ENCODE peak calls at places on chromosomes 11 and 22, in seven cellular contexts. H is kidney, Y is keratinocyte, U is endothelial cell of umbilical vein, N is fibroblast of lung, P is IMR-90, M is PC-3. I is an unnamed sample.
A peak's percentile ranks its signal among the peaks of the same experiment; 100 is the strongest.

GRCh38 chr22:43337385-43337784 is 5.8 kb downstream of the SCUBE1 start:
- DNase-seq in H (no peak), Y (no peak), U (no peak), N (no peak), P (no peak), M (no peak), I (no peak)

GRCh38 chr11:72721689-72722049 is 30.5 kb downstream of the ARAP1 start:
- DNase-seq in H (peak; percentile 85), Y (peak; percentile 80), U (no peak), N (peak; percentile 53), P (no peak), M (no peak), I (peak; percentile 52)

GRCh38 chr11:114442559-114442958 is 3.3 kb downstream of the REXO2 start:
- DNase-seq in H (no peak), Y (no peak), U (no peak), N (no peak), P (no peak), M (no peak), I (no peak)

GRCh38 chr11:45451766-45452440 is 165.8 kb upstream of the SYT13 start:
- DNase-seq in H (no peak), Y (no peak), U (no peak), N (peak; percentile 44), P (peak; percentile 5), M (no peak), I (no peak)

GRCh38 chr11:78535027-78535426 is 39.6 kb downstream of the NARS2 start:
- DNase-seq in H (no peak), Y (no peak), U (no peak), N (no peak), P (no peak), M (no peak), I (no peak)

GRCh38 chr22:17777717-17778044 is 3.4 kb upstream of the BID start:
- DNase-seq in H (peak; percentile 73), Y (no peak), U (no peak), N (no peak), P (no peak), M (no peak), I (no peak)

GRCh38 chr11:115122274-115122673 is 381.9 kb downstream of the CADM1 start:
- DNase-seq in H (no peak), Y (no peak), U (no peak), N (no peak), P (no peak), M (no peak), I (no peak)

GRCh38 chr11:125171974-125172373 is 7.4 kb downstream of the PKNOX2 start:
- DNase-seq in H (no peak), Y (no peak), U (no peak), N (no peak), P (no peak), M (no peak), I (no peak)

GRCh38 chr22:44363214-44363979 is 50.6 kb upstream of the SHISAL1 start:
- DNase-seq in H (peak; percentile 92), Y (peak; percentile 75), U (peak; percentile 85), N (peak; percentile 97), P (peak; percentile 98), M (peak; percentile 93), I (peak; percentile 98)

GRCh38 chr11:134439181-134439580 is 27.1 kb upstream of the B3GAT1 start:
- DNase-seq in H (no peak), Y (no peak), U (no peak), N (no peak), P (no peak), M (no peak), I (no peak)

GRCh38 chr11:33182246-33182878 is 21.1 kb upstream of the CSTF3 start:
- DNase-seq in H (no peak), Y (no peak), U (peak; percentile 6), N (no peak), P (no peak), M (no peak), I (no peak)

GRCh38 chr11:13098890-13099289 is 89.8 kb downstream of the RASSF10 start:
- DNase-seq in H (no peak), Y (no peak), U (no peak), N (no peak), P (no peak), M (no peak), I (no peak)

GRCh38 chr11:8030526-8031247 is 43.5 kb downstream of the EIF3F start:
- DNase-seq in H (no peak), Y (no peak), U (no peak), N (no peak), P (no peak), M (no peak), I (no peak)

GRCh38 chr22:36055376-36056310 is 27.0 kb upstream of the RBFOX2 start:
- DNase-seq in H (no peak), Y (no peak), U (no peak), N (peak; percentile 64), P (peak; percentile 42), M (no peak), I (peak; percentile 83)
- H3K9ac ChIP-seq in H (no peak overlapping the region), Y (no peak overlapping the region), U (no peak overlapping the region), N (no peak overlapping the region), P (no peak overlapping the region), M (no peak overlapping the region), I (peak overlapping the region; percentile 57)

DNA sequence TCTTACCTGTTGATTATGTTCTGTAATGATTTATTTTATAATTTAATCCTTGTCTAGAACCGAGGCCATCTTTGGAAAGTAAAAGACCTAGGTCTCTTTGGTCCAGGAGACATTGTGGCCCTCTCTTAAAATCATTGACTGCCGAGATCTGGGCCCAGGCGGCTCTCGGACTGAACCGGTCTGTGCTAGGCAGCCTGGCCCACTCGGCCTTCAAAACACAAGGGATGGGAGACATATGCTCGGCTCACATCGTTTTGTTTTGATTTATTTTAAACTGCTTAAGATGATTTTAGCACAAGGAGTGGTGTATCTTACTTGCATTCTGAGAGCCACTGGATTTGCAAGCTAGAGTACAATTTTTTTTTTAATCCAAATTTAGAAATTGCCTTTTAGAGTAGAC is 80.2 kb upstream of the WNT7B start:
- DNase-seq in H (peak; percentile 77), Y (no peak), U (no peak), N (peak; percentile 19), P (no peak), M (peak; percentile 32), I (peak; percentile 60)
- H3K4me1 ChIP-seq in H (peaks cover 42% of the 10 kb centered on the region), Y (peaks cover 58% of the 10 kb centered on the region), U (peaks cover 58% of the 10 kb centered on the region), N (peaks cover 26% of the 10 kb centered on the region), P (peaks cover 23% of the 10 kb centered on the region), M (peaks cover 65% of the 10 kb centered on the region), I (peaks cover 65% of the 10 kb centered on the region)

GRCh38 chr22:39565414-39565944 is 5.1 kb upstream of the CACNA1I start:
- DNase-seq in H (no peak), Y (no peak), U (no peak), N (no peak), P (no peak), M (no peak), I (no peak)
- H3K4me3 ChIP-seq in H (no peak overlapping the region), Y (no peak overlapping the region), U (no peak overlapping the region), N (no peak overlapping the region), P (no peak overlapping the region), M (no peak overlapping the region), I (no peak overlapping the region)

GRCh38 chr22:20159088-20159487 is 8.2 kb upstream of the CCDC188 start:
- DNase-seq in H (no peak), Y (no peak), U (no peak), N (no peak), P (no peak), M (no peak), I (no peak)
- H3K9ac ChIP-seq in H (no peak overlapping the region), Y (no peak overlapping the region), U (no peak overlapping the region), N (no peak overlapping the region), P (no peak overlapping the region), M (no peak overlapping the region), I (no peak overlapping the region)